ENCODE peak calls at places on chromosomes 7 and 10, in six cellular contexts. Q is endodermal cell, R is SJSA1, F is brain microvascular endothelial cell, Y is fibroblast of lung, G is kidney epithelial cell. S is an unnamed sample. For H3K36me3, the result is how much of the 10 kb centered on the place peaks cover.

GRCh38 chr7:24082826-24083225 is 201.2 kb upstream of the NPY start:
- DNase-seq in Q (no peak), R (no peak), F (no peak), Y (no peak), G (no peak), S (no peak)

GRCh38 chr10:110305767-110306451 is 1.2 kb upstream of the SMNDC1 start:
- DNase-seq in Q (peak), R (peak), F (peak), Y (peak), G (peak), S (peak)

GRCh38 chr7:118233799-118234198 is 9.3 kb downstream of the ANKRD7 start:
- DNase-seq in Q (no peak), R (no peak), F (no peak), Y (no peak), G (no peak), S (no peak)

GRCh38 chr10:43196131-43196980 is 58.1 kb downstream of the CSGALNACT2 start:
- DNase-seq in Q (peak), R (no peak), F (no peak), Y (no peak), G (no peak), S (no peak)

GRCh38 chr7:47792521-47793121 is 155.6 kb downstream of the PKD1L1 start:
- DNase-seq in Q (no peak), R (no peak), F (peak), Y (no peak), G (no peak), S (peak)

GRCh38 chr7:1455955-1456354 is 3.3 kb downstream of the MICALL2 start:
- DNase-seq in Q (no peak), R (no peak), F (no peak), Y (no peak), G (no peak), S (no peak)

GRCh38 chr7:130734525-130735272 is 692 bp upstream of the KLF14 start:
- DNase-seq in Q (no peak), R (no peak), F (no peak), Y (no peak), G (no peak), S (peak)

GRCh38 chr7:2478387-2478760 is 2.2 kb upstream of the GRIFIN start:
- DNase-seq in Q (peak), R (no peak), F (no peak), Y (peak), G (no peak), S (peak)

GRCh38 chr7:100914879-100915442 is 19.3 kb upstream of the ACHE start:
- DNase-seq in Q (no peak), R (no peak), F (no peak), Y (no peak), G (no peak), S (no peak)

GRCh38 chr10:77267703-77268630 is 369.6 kb downstream of the KCNMA1 start:
- DNase-seq in Q (no peak), R (no peak), F (peak), Y (peak), G (no peak), S (no peak)

GRCh38 chr7:50182734-50183133 is 89.7 kb upstream of the ZPBP start:
- DNase-seq in Q (peak), R (no peak), F (no peak), Y (no peak), G (no peak), S (no peak)

GRCh38 chr7:116777613-116778380 is 84.6 kb upstream of the CAPZA2 start:
- DNase-seq in Q (no peak), R (no peak), F (no peak), Y (peak), G (no peak), S (no peak)

GRCh38 chr10:121702351-121703320 is 104.4 kb upstream of the FGFR2 start:
- DNase-seq in Q (no peak), R (no peak), F (peak), Y (peak), G (peak), S (no peak)

GRCh38 chr10:43201545-43202131 is 63.4 kb downstream of the CSGALNACT2 start:
- DNase-seq in Q (peak), R (peak), F (no peak), Y (no peak), G (no peak), S (no peak)

GRCh38 chr10:31129261-31129660 is 97.6 kb upstream of the ZNF438 start:
- DNase-seq in Q (peak), R (peak), F (peak), Y (peak), G (peak), S (no peak)

GRCh38 chr7:150755473-150756099 is 18.4 kb downstream of the GIMAP5 start:
- DNase-seq in Q (no peak), R (no peak), F (peak), Y (no peak), G (no peak), S (no peak)

GRCh38 chr7:131293018-131293417 is 34.7 kb upstream of the MKLN1 start:
- DNase-seq in Q (no peak), R (no peak), F (peak), Y (peak), G (no peak), S (no peak)

GRCh38 chr7:127819975-127820778 is 168.2 kb downstream of the SND1 start:
- DNase-seq in Q (no peak), R (no peak), F (peak), Y (peak), G (peak), S (no peak)

GRCh38 chr7:43302773-43303172 is 190.3 kb downstream of the HECW1 start:
- DNase-seq in Q (no peak), R (no peak), F (no peak), Y (no peak), G (no peak), S (no peak)

GRCh38 chr7:117269417-117269816 is 53.4 kb downstream of the WNT2 start:
- DNase-seq in Q (no peak), R (no peak), F (peak), Y (peak), G (peak), S (no peak)

GRCh38 chr10:77138541-77138940 is 499.1 kb downstream of the KCNMA1 start:
- DNase-seq in Q (no peak), R (no peak), F (no peak), Y (no peak), G (no peak), S (no peak)

GRCh38 chr7:5330288-5330687 is 47.5 kb downstream of the SLC29A4 start:
- DNase-seq in Q (no peak), R (no peak), F (no peak), Y (no peak), G (no peak), S (no peak)

GRCh38 chr7:73704640-73705550 is 14.6 kb downstream of the STX1A start:
- DNase-seq in Q (no peak), R (no peak), F (peak), Y (peak), G (no peak), S (no peak)

GRCh38 chr7:43112941-43113621 is 634 bp downstream of the HECW1 start:
- DNase-seq in Q (peak), R (peak), F (peak), Y (peak), G (no peak), S (no peak)

GRCh38 chr10:115657161-115657850 is 564.1 kb downstream of the ATRNL1 start:
- DNase-seq in Q (no peak), R (peak), F (peak), Y (peak), G (no peak), S (peak)

GRCh38 chr7:7385421-7385820 is 150.3 kb downstream of the COL28A1 start:
- DNase-seq in Q (no peak), R (no peak), F (no peak), Y (no peak), G (no peak), S (no peak)

GRCh38 chr10:95277201-95277570 is 13.6 kb downstream of the PDLIM1 start:
- DNase-seq in Q (no peak), R (peak), F (no peak), Y (no peak), G (no peak), S (peak)

GRCh38 chr7:91651986-91652385 is 228.5 kb downstream of the MTERF1 start:
- DNase-seq in Q (peak), R (no peak), F (no peak), Y (no peak), G (no peak), S (no peak)

GRCh38 chr7:54469740-54470139 is 72.4 kb upstream of the VSTM2A start:
- DNase-seq in Q (no peak), R (no peak), F (no peak), Y (no peak), G (no peak), S (no peak)

GRCh38 chr7:782718-783449 is 49.4 kb upstream of the SUN1 start:
- DNase-seq in Q (no peak), R (no peak), F (no peak), Y (no peak), G (no peak), S (no peak)

DNA sequence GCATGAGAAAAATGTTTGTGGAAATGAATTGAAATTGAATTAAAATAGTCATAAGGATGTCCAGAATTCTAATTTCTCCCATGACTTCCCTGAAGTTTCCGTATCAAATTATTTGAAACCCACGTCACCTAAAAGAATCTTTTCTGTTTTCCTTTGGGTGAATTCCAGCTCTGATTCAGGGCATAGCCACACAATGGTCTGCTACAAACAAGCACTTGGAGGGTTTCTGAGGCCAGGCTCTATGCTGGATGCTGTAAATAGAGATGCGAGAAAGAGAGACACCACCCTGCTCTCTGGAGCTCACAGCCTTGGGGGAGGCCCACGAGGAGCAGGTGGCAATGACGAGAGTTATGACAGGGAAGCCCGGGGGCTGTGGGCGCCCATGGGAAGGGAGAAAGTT is 33.6 kb downstream of the GHRHR start:
- DNase-seq in Q (no peak), R (no peak), F (peak), Y (peak), G (no peak), S (no peak)
- H3K4me3 ChIP-seq in Q (no peak), R (no peak), F (no peak), Y (no peak), G (no peak), S (no peak)

GRCh38 chr7:149005427-149006344 is 22.6 kb downstream of the PDIA4 start:
- DNase-seq in Q (peak), R (peak), F (peak), Y (peak), G (no peak), S (peak)
- H3K36me3 ChIP-seq in Q (half or more), R (half or more), F (half or more), Y (under half), G (under half), S (half or more)

GRCh38 chr7:27236053-27236410 is 6.6 kb upstream of the EVX1 start:
- DNase-seq in Q (peak), R (no peak), F (no peak), Y (no peak), G (no peak), S (no peak)
- H3K4me3 ChIP-seq in Q (peak), R (peak), F (no peak), Y (no peak), G (no peak), S (no peak)

GRCh38 chr10:101580486-101581399 is 7.3 kb downstream of the POLL start:
- DNase-seq in Q (peak), R (no peak), F (no peak), Y (no peak), G (no peak), S (no peak)
- H3K36me3 ChIP-seq in Q (half or more), R (under half), F (under half), Y (under half), G (under half), S (under half)

GRCh38 chr7:38903057-38903456 is 5.9 kb downstream of the VPS41 start:
- DNase-seq in Q (peak), R (no peak), F (no peak), Y (no peak), G (no peak), S (no peak)

GRCh38 chr7:38909870-38910269 is 879 bp upstream of the VPS41 start:
- DNase-seq in Q (no peak), R (no peak), F (no peak), Y (no peak), G (no peak), S (no peak)

GRCh38 chr7:38905026-38905759 is 3.8 kb downstream of the VPS41 start:
- DNase-seq in Q (no peak), R (no peak), F (no peak), Y (peak), G (no peak), S (no peak)

GRCh38 chr7:38908759-38909335 is at the start of gene VPS41:
- DNase-seq in Q (peak), R (peak), F (peak), Y (peak), G (peak), S (peak)

GRCh38 chr7:38907066-38907465 is 1.9 kb downstream of the VPS41 start:
- DNase-seq in Q (no peak), R (no peak), F (no peak), Y (no peak), G (no peak), S (no peak)
- H3K4me3 ChIP-seq in Q (no peak), R (no peak), F (no peak), Y (no peak), G (no peak), S (no peak)

GRCh38 chr10:35540296-35541164 is 64.6 kb upstream of the GJD4 start:
- DNase-seq in Q (no peak), R (no peak), F (no peak), Y (no peak), G (no peak), S (no peak)

GRCh38 chr10:35533565-35533964 is 71.6 kb upstream of the GJD4 start:
- DNase-seq in Q (no peak), R (no peak), F (no peak), Y (peak), G (no peak), S (no peak)

GRCh38 chr10:35532141-35532540 is 73.0 kb upstream of the GJD4 start:
- DNase-seq in Q (no peak), R (no peak), F (no peak), Y (peak), G (no peak), S (no peak)

GRCh38 chr10:35536789-35537188 is 68.4 kb upstream of the GJD4 start:
- DNase-seq in Q (no peak), R (no peak), F (no peak), Y (no peak), G (no peak), S (no peak)

DNA sequence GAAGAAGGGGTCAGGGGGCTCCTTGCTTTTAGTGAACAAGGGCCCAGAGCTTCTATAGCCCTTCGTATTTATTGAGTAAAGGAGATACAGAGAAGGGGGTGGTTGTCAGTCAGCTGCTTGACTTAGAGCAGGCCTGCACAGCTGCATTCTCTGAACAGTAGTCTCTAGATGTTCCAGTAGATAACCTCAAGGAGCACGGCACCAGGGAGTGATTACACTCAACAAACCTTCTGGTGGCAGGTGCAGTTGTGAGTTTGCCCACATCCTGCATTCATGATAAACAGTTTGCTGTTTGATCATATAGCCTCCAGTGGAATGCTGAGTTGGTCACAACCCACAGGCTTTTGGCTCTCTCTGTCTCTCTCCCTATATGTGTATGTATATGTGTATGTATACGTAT is 70.0 kb upstream of the GJD4 start:
- DNase-seq in Q (no peak), R (no peak), F (no peak), Y (no peak), G (no peak), S (no peak)
- H3K36me3 ChIP-seq in Q (half or more), R (half or more), F (under half), Y (under half), G (under half), S (half or more)

DNA sequence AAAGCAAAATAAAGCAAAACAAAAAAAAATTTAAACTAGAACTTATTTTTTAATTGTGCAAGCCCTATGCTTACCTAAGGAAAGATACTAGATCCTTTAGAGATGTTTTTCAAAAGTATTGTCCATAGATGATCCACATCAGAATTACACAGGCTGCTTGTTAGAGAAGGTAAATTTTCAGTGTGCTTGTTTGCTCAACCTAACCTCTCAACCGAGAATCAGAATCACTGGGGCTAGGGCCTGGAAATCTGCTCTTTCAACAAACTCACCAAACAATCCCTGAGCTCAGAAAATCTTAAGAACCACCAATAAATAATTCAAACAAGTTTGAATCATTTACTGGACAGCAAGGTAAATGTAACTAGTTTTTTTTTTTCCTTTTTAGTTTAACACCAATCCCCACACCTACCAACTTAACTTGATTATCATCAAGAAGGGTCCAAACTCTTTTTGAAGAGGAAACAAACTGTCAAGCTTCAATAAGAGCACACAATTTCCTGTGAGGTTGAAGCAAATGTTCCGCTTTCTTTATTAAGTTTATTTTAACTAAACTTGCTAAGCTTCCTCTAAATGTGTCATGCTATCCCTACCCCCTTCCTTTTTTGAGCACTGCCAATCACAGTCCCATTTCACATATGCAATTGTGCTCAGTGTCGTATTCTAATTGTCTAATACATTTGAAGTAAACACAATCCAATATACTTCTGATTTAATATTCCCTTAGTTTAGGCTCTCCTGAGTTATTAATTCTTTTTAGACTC is 7.4 kb upstream of the TSPAN33 start:
- DNase-seq in Q (no peak), R (no peak), F (no peak), Y (no peak), G (no peak), S (no peak)
- H3K4me3 ChIP-seq in Q (no peak), R (no peak), F (no peak), Y (no peak), G (no peak), S (no peak)

S was measured in SJCRH30.